ENCODE peak calls at places on chromosome 7, in eight cellular contexts. One of them, this sample, is unnamed.

GRCh38 chr7:147492621-147493020 is 1097.9 kb upstream of the C7orf33 start:
- DNase-seq in head of caudate nucleus: peak; percentile 18
- DNase-seq in stimulated activated CD8-positive, alpha-beta memory T cell treated with anti-CD3 and anti-CD28 coated beads, Interleukin-2, amount 100 ng/mL, for 1 hour: no peak
- DNase-seq in Caki2: no peak
- DNase-seq in KG1: no peak
- DNase-seq in NCI-H1092: no peak
- DNase-seq in thoracic aorta: no peak
- DNase-seq in suprapubic skin: no peak
- DNase-seq in this sample: no peak

GRCh38 chr7:2199528-2199927 is 33.2 kb downstream of the MAD1L1 start:
- DNase-seq in head of caudate nucleus: no peak
- DNase-seq in stimulated activated CD8-positive, alpha-beta memory T cell treated with anti-CD3 and anti-CD28 coated beads, Interleukin-2, amount 100 ng/mL, for 1 hour: no peak
- DNase-seq in Caki2: no peak
- DNase-seq in KG1: no peak
- DNase-seq in NCI-H1092: no peak
- DNase-seq in thoracic aorta: no peak
- DNase-seq in suprapubic skin: no peak
- DNase-seq in this sample: no peak

GRCh38 chr7:106464651-106465050 is 179.9 kb upstream of the NAMPT start:
- DNase-seq in head of caudate nucleus: no peak
- DNase-seq in stimulated activated CD8-positive, alpha-beta memory T cell treated with anti-CD3 and anti-CD28 coated beads, Interleukin-2, amount 100 ng/mL, for 1 hour: no peak
- DNase-seq in Caki2: no peak
- DNase-seq in KG1: no peak
- DNase-seq in NCI-H1092: no peak
- DNase-seq in thoracic aorta: no peak
- DNase-seq in suprapubic skin: no peak
- DNase-seq in this sample: no peak

GRCh38 chr7:47285860-47286491 is 295.9 kb downstream of the TNS3 start:
- DNase-seq in head of caudate nucleus: no peak
- DNase-seq in stimulated activated CD8-positive, alpha-beta memory T cell treated with anti-CD3 and anti-CD28 coated beads, Interleukin-2, amount 100 ng/mL, for 1 hour: no peak
- DNase-seq in Caki2: no peak
- DNase-seq in KG1: no peak
- DNase-seq in NCI-H1092: no peak
- DNase-seq in thoracic aorta: no peak
- DNase-seq in suprapubic skin: no peak
- DNase-seq in this sample: no peak

GRCh38 chr7:82690944-82691343 is 247.4 kb upstream of the CACNA2D1 start:
- DNase-seq in head of caudate nucleus: no peak
- DNase-seq in stimulated activated CD8-positive, alpha-beta memory T cell treated with anti-CD3 and anti-CD28 coated beads, Interleukin-2, amount 100 ng/mL, for 1 hour: no peak
- DNase-seq in Caki2: no peak
- DNase-seq in KG1: no peak
- DNase-seq in NCI-H1092: no peak
- DNase-seq in thoracic aorta: no peak
- DNase-seq in suprapubic skin: no peak
- DNase-seq in this sample: no peak

GRCh38 chr7:7662527-7662926 is 22.0 kb downstream of the UMAD1 start:
- DNase-seq in head of caudate nucleus: no peak
- DNase-seq in stimulated activated CD8-positive, alpha-beta memory T cell treated with anti-CD3 and anti-CD28 coated beads, Interleukin-2, amount 100 ng/mL, for 1 hour: no peak
- DNase-seq in Caki2: no peak
- DNase-seq in KG1: no peak
- DNase-seq in NCI-H1092: no peak
- DNase-seq in thoracic aorta: no peak
- DNase-seq in suprapubic skin: no peak
- DNase-seq in this sample: no peak

GRCh38 chr7:151078233-151079040 is 2.2 kb downstream of the FASTK start:
- DNase-seq in head of caudate nucleus: no peak
- DNase-seq in stimulated activated CD8-positive, alpha-beta memory T cell treated with anti-CD3 and anti-CD28 coated beads, Interleukin-2, amount 100 ng/mL, for 1 hour: no peak
- DNase-seq in Caki2: peak; percentile 28
- DNase-seq in KG1: no peak
- DNase-seq in NCI-H1092: no peak
- DNase-seq in thoracic aorta: no peak
- DNase-seq in suprapubic skin: peak; percentile 87
- DNase-seq in this sample: no peak

GRCh38 chr7:116802144-116802747 is 60.1 kb upstream of the CAPZA2 start:
- DNase-seq in head of caudate nucleus: no peak
- DNase-seq in stimulated activated CD8-positive, alpha-beta memory T cell treated with anti-CD3 and anti-CD28 coated beads, Interleukin-2, amount 100 ng/mL, for 1 hour: no peak
- DNase-seq in Caki2: peak; percentile 65
- DNase-seq in KG1: no peak
- DNase-seq in NCI-H1092: no peak
- DNase-seq in thoracic aorta: no peak
- DNase-seq in suprapubic skin: no peak
- DNase-seq in this sample: no peak

GRCh38 chr7:135707570-135707966 is 20.4 kb downstream of the SLC13A4 start:
- DNase-seq in head of caudate nucleus: no peak
- DNase-seq in stimulated activated CD8-positive, alpha-beta memory T cell treated with anti-CD3 and anti-CD28 coated beads, Interleukin-2, amount 100 ng/mL, for 1 hour: no peak
- DNase-seq in Caki2: no peak
- DNase-seq in KG1: no peak
- DNase-seq in NCI-H1092: no peak
- DNase-seq in thoracic aorta: no peak
- DNase-seq in suprapubic skin: no peak
- DNase-seq in this sample: no peak

GRCh38 chr7:21949522-21949921 is 3.8 kb upstream of the CDCA7L start:
- DNase-seq in head of caudate nucleus: no peak
- DNase-seq in stimulated activated CD8-positive, alpha-beta memory T cell treated with anti-CD3 and anti-CD28 coated beads, Interleukin-2, amount 100 ng/mL, for 1 hour: no peak
- DNase-seq in Caki2: no peak
- DNase-seq in KG1: no peak
- DNase-seq in NCI-H1092: no peak
- DNase-seq in thoracic aorta: no peak
- DNase-seq in suprapubic skin: no peak
- DNase-seq in this sample: no peak

GRCh38 chr7:17943006-17943405 is 2.7 kb upstream of the SNX13 start:
- DNase-seq in head of caudate nucleus: no peak
- DNase-seq in stimulated activated CD8-positive, alpha-beta memory T cell treated with anti-CD3 and anti-CD28 coated beads, Interleukin-2, amount 100 ng/mL, for 1 hour: no peak
- DNase-seq in Caki2: no peak
- DNase-seq in KG1: no peak
- DNase-seq in NCI-H1092: no peak
- DNase-seq in thoracic aorta: no peak
- DNase-seq in suprapubic skin: no peak
- DNase-seq in this sample: no peak

GRCh38 chr7:34452363-34452762 is 205.7 kb upstream of the NPSR1 start:
- DNase-seq in head of caudate nucleus: no peak
- DNase-seq in stimulated activated CD8-positive, alpha-beta memory T cell treated with anti-CD3 and anti-CD28 coated beads, Interleukin-2, amount 100 ng/mL, for 1 hour: no peak
- DNase-seq in Caki2: no peak
- DNase-seq in KG1: no peak
- DNase-seq in NCI-H1092: no peak
- DNase-seq in thoracic aorta: no peak
- DNase-seq in suprapubic skin: no peak
- DNase-seq in this sample: no peak

GRCh38 chr7:2051708-2052656 is 180.8 kb downstream of the MAD1L1 start:
- DNase-seq in head of caudate nucleus: no peak
- DNase-seq in stimulated activated CD8-positive, alpha-beta memory T cell treated with anti-CD3 and anti-CD28 coated beads, Interleukin-2, amount 100 ng/mL, for 1 hour: no peak
- DNase-seq in Caki2: no peak
- DNase-seq in KG1: no peak
- DNase-seq in NCI-H1092: peak; percentile 87
- DNase-seq in thoracic aorta: no peak
- DNase-seq in suprapubic skin: no peak
- DNase-seq in this sample: no peak

GRCh38 chr7:30923774-30924413 is 12.2 kb downstream of the AQP1 start:
- DNase-seq in head of caudate nucleus: peak; percentile 0
- DNase-seq in stimulated activated CD8-positive, alpha-beta memory T cell treated with anti-CD3 and anti-CD28 coated beads, Interleukin-2, amount 100 ng/mL, for 1 hour: no peak
- DNase-seq in Caki2: no peak
- DNase-seq in KG1: no peak
- DNase-seq in NCI-H1092: no peak
- DNase-seq in thoracic aorta: no peak
- DNase-seq in suprapubic skin: peak; percentile 39
- DNase-seq in this sample: no peak

GRCh38 chr7:69204936-69205335 is 393.3 kb upstream of the AUTS2 start:
- DNase-seq in head of caudate nucleus: no peak
- DNase-seq in stimulated activated CD8-positive, alpha-beta memory T cell treated with anti-CD3 and anti-CD28 coated beads, Interleukin-2, amount 100 ng/mL, for 1 hour: no peak
- DNase-seq in Caki2: no peak
- DNase-seq in KG1: no peak
- DNase-seq in NCI-H1092: no peak
- DNase-seq in thoracic aorta: no peak
- DNase-seq in suprapubic skin: no peak
- DNase-seq in this sample: no peak

GRCh38 chr7:3109516-3109915 is 65.8 kb upstream of the CARD11 start:
- DNase-seq in head of caudate nucleus: no peak
- DNase-seq in stimulated activated CD8-positive, alpha-beta memory T cell treated with anti-CD3 and anti-CD28 coated beads, Interleukin-2, amount 100 ng/mL, for 1 hour: no peak
- DNase-seq in Caki2: no peak
- DNase-seq in KG1: no peak
- DNase-seq in NCI-H1092: no peak
- DNase-seq in thoracic aorta: no peak
- DNase-seq in suprapubic skin: no peak
- DNase-seq in this sample: no peak

GRCh38 chr7:124758327-124758726 is 7.3 kb downstream of the GPR37 start:
- DNase-seq in head of caudate nucleus: no peak
- DNase-seq in stimulated activated CD8-positive, alpha-beta memory T cell treated with anti-CD3 and anti-CD28 coated beads, Interleukin-2, amount 100 ng/mL, for 1 hour: no peak
- DNase-seq in Caki2: no peak
- DNase-seq in KG1: no peak
- DNase-seq in NCI-H1092: no peak
- DNase-seq in thoracic aorta: no peak
- DNase-seq in suprapubic skin: no peak
- DNase-seq in this sample: no peak

GRCh38 chr7:158489462-158490155 is 98.0 kb downstream of the PTPRN2 start:
- DNase-seq in head of caudate nucleus: no peak
- DNase-seq in stimulated activated CD8-positive, alpha-beta memory T cell treated with anti-CD3 and anti-CD28 coated beads, Interleukin-2, amount 100 ng/mL, for 1 hour: no peak
- DNase-seq in Caki2: no peak
- DNase-seq in KG1: no peak
- DNase-seq in NCI-H1092: no peak
- DNase-seq in thoracic aorta: no peak
- DNase-seq in suprapubic skin: no peak
- DNase-seq in this sample: no peak

GRCh38 chr7:36116347-36117200 is 36.5 kb upstream of the EEPD1 start:
- DNase-seq in head of caudate nucleus: no peak
- DNase-seq in stimulated activated CD8-positive, alpha-beta memory T cell treated with anti-CD3 and anti-CD28 coated beads, Interleukin-2, amount 100 ng/mL, for 1 hour: no peak
- DNase-seq in Caki2: peak; percentile 19
- DNase-seq in KG1: no peak
- DNase-seq in NCI-H1092: no peak
- DNase-seq in thoracic aorta: no peak
- DNase-seq in suprapubic skin: no peak
- DNase-seq in this sample: no peak

GRCh38 chr7:45658716-45659495 is 84.7 kb downstream of the ADCY1 start:
- DNase-seq in head of caudate nucleus: peak; percentile 40
- DNase-seq in stimulated activated CD8-positive, alpha-beta memory T cell treated with anti-CD3 and anti-CD28 coated beads, Interleukin-2, amount 100 ng/mL, for 1 hour: no peak
- DNase-seq in Caki2: no peak
- DNase-seq in KG1: no peak
- DNase-seq in NCI-H1092: no peak
- DNase-seq in thoracic aorta: no peak
- DNase-seq in suprapubic skin: no peak
- DNase-seq in this sample: no peak

GRCh38 chr7:122430710-122431109 is 126.2 kb upstream of the FEZF1 start:
- DNase-seq in head of caudate nucleus: no peak
- DNase-seq in stimulated activated CD8-positive, alpha-beta memory T cell treated with anti-CD3 and anti-CD28 coated beads, Interleukin-2, amount 100 ng/mL, for 1 hour: no peak
- DNase-seq in Caki2: no peak
- DNase-seq in KG1: no peak
- DNase-seq in NCI-H1092: no peak
- DNase-seq in thoracic aorta: no peak
- DNase-seq in suprapubic skin: no peak
- DNase-seq in this sample: no peak

GRCh38 chr7:107332488-107333269 is 137.2 kb upstream of the GPR22 start:
- DNase-seq in head of caudate nucleus: no peak
- DNase-seq in stimulated activated CD8-positive, alpha-beta memory T cell treated with anti-CD3 and anti-CD28 coated beads, Interleukin-2, amount 100 ng/mL, for 1 hour: no peak
- DNase-seq in Caki2: no peak
- DNase-seq in KG1: no peak
- DNase-seq in NCI-H1092: no peak
- DNase-seq in thoracic aorta: no peak
- DNase-seq in suprapubic skin: no peak
- DNase-seq in this sample: peak; percentile 43

GRCh38 chr7:138161600-138162081 is 85.4 kb downstream of the AKR1D1 start:
- DNase-seq in head of caudate nucleus: peak; percentile 72
- DNase-seq in stimulated activated CD8-positive, alpha-beta memory T cell treated with anti-CD3 and anti-CD28 coated beads, Interleukin-2, amount 100 ng/mL, for 1 hour: peak; percentile 21
- DNase-seq in Caki2: peak; percentile 78
- DNase-seq in KG1: peak; percentile 45
- DNase-seq in NCI-H1092: peak; percentile 99
- DNase-seq in thoracic aorta: peak; percentile 8
- DNase-seq in suprapubic skin: peak; percentile 62
- DNase-seq in this sample: peak; percentile 57

GRCh38 chr7:25752967-25753791 is 398.8 kb upstream of the NFE2L3 start:
- DNase-seq in head of caudate nucleus: peak; percentile 46
- DNase-seq in stimulated activated CD8-positive, alpha-beta memory T cell treated with anti-CD3 and anti-CD28 coated beads, Interleukin-2, amount 100 ng/mL, for 1 hour: no peak
- DNase-seq in Caki2: no peak
- DNase-seq in KG1: no peak
- DNase-seq in NCI-H1092: no peak
- DNase-seq in thoracic aorta: no peak
- DNase-seq in suprapubic skin: no peak
- DNase-seq in this sample: no peak

GRCh38 chr7:47506716-47507354 is 75.1 kb downstream of the TNS3 start:
- DNase-seq in head of caudate nucleus: no peak
- DNase-seq in stimulated activated CD8-positive, alpha-beta memory T cell treated with anti-CD3 and anti-CD28 coated beads, Interleukin-2, amount 100 ng/mL, for 1 hour: no peak
- DNase-seq in Caki2: no peak
- DNase-seq in KG1: no peak
- DNase-seq in NCI-H1092: no peak
- DNase-seq in thoracic aorta: no peak
- DNase-seq in suprapubic skin: no peak
- DNase-seq in this sample: no peak

GRCh38 chr7:19392246-19392645 is 247.0 kb upstream of the FERD3L start:
- DNase-seq in head of caudate nucleus: no peak
- DNase-seq in stimulated activated CD8-positive, alpha-beta memory T cell treated with anti-CD3 and anti-CD28 coated beads, Interleukin-2, amount 100 ng/mL, for 1 hour: no peak
- DNase-seq in Caki2: peak; percentile 79
- DNase-seq in KG1: no peak
- DNase-seq in NCI-H1092: no peak
- DNase-seq in thoracic aorta: no peak
- DNase-seq in suprapubic skin: no peak
- DNase-seq in this sample: no peak

GRCh38 chr7:152411389-152411788 is 24.4 kb downstream of the KMT2C start:
- DNase-seq in head of caudate nucleus: no peak
- DNase-seq in stimulated activated CD8-positive, alpha-beta memory T cell treated with anti-CD3 and anti-CD28 coated beads, Interleukin-2, amount 100 ng/mL, for 1 hour: no peak
- DNase-seq in Caki2: no peak
- DNase-seq in KG1: no peak
- DNase-seq in NCI-H1092: no peak
- DNase-seq in thoracic aorta: no peak
- DNase-seq in suprapubic skin: no peak
- DNase-seq in this sample: no peak

GRCh38 chr7:29039747-29040569 is 81.8 kb upstream of the TRIL start:
- DNase-seq in head of caudate nucleus: no peak
- DNase-seq in stimulated activated CD8-positive, alpha-beta memory T cell treated with anti-CD3 and anti-CD28 coated beads, Interleukin-2, amount 100 ng/mL, for 1 hour: no peak
- DNase-seq in Caki2: no peak
- DNase-seq in KG1: no peak
- DNase-seq in NCI-H1092: no peak
- DNase-seq in thoracic aorta: no peak
- DNase-seq in suprapubic skin: no peak
- DNase-seq in this sample: no peak

GRCh38 chr7:2299131-2299829 is 15.0 kb downstream of the SNX8 start:
- DNase-seq in head of caudate nucleus: no peak
- DNase-seq in stimulated activated CD8-positive, alpha-beta memory T cell treated with anti-CD3 and anti-CD28 coated beads, Interleukin-2, amount 100 ng/mL, for 1 hour: no peak
- DNase-seq in Caki2: no peak
- DNase-seq in KG1: no peak
- DNase-seq in NCI-H1092: no peak
- DNase-seq in thoracic aorta: peak; percentile 9
- DNase-seq in suprapubic skin: peak; percentile 67
- DNase-seq in this sample: no peak

GRCh38 chr7:90938371-90938770 is 325.9 kb upstream of the FZD1 start:
- DNase-seq in head of caudate nucleus: no peak
- DNase-seq in stimulated activated CD8-positive, alpha-beta memory T cell treated with anti-CD3 and anti-CD28 coated beads, Interleukin-2, amount 100 ng/mL, for 1 hour: no peak
- DNase-seq in Caki2: no peak
- DNase-seq in KG1: no peak
- DNase-seq in NCI-H1092: no peak
- DNase-seq in thoracic aorta: no peak
- DNase-seq in suprapubic skin: no peak
- DNase-seq in this sample: no peak

This sample was measured in GF-D8.